ENCODE peak calls at places on chromosomes 7 and 10, in six cellular contexts. M is HepG2, J is endodermal cell, V is adrenal gland, D is PC-3, P is left ventricle myocardium inferior. Q is an unnamed sample. For H3K4me1, the result is how much of the 10 kb centered on the place peaks cover.

GRCh38 chr10:703118-703517 is 13.7 kb upstream of the DIP2C start:
- DNase-seq in M (no peak), J (no peak), V (no peak), D (no peak), P (no peak), Q (no peak)

GRCh38 chr10:1267568-1267967 is 211.4 kb downstream of the WDR37 start:
- DNase-seq in M (no peak), J (peak), V (no peak), D (no peak), P (no peak), Q (no peak)

GRCh38 chr7:2487586-2488271 is 11.5 kb upstream of the GRIFIN start:
- DNase-seq in M (no peak), J (no peak), V (peak), D (no peak), P (peak), Q (no peak)

GRCh38 chr10:117503886-117504205 is 38.7 kb upstream of the EMX2 start:
- DNase-seq in M (no peak), J (no peak), V (no peak), D (no peak), P (no peak), Q (no peak)

GRCh38 chr7:2954433-2954853 is 89.2 kb downstream of the CARD11 start:
- DNase-seq in M (no peak), J (no peak), V (no peak), D (no peak), P (no peak), Q (no peak)

GRCh38 chr7:22481726-22482125 is 18.3 kb downstream of the STEAP1B start:
- DNase-seq in M (no peak), J (no peak), V (no peak), D (no peak), P (no peak), Q (no peak)

GRCh38 chr10:130560079-130560478 is 423.9 kb downstream of the GLRX3 start:
- DNase-seq in M (no peak), J (no peak), V (no peak), D (no peak), P (no peak), Q (no peak)

GRCh38 chr10:50515420-50515819 is 108.3 kb downstream of the SGMS1 start:
- DNase-seq in M (no peak), J (no peak), V (no peak), D (no peak), P (no peak), Q (no peak)

GRCh38 chr10:97876387-97876786 is 26.7 kb downstream of the GOLGA7B start:
- DNase-seq in M (no peak), J (no peak), V (no peak), D (no peak), P (no peak), Q (no peak)

DNA sequence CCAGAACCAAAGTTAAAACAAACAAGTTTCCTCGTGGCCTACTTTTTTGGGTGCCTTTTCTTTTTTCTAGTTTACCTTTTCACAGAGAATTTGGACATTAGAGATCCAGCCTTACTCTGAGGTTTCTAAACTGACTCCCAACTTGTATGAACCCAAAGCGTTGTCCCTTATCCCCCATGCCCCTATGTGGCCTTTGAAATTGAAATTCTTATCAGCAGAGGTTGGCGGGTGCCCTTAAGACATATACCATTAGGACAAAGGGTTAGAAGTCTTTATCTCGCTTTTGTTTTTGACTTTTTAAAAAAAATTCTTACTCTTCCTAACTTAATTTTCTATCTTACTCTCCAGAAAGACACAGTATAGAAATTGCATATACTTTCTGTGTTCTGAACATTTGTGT is 76.3 kb upstream of the C7orf33 start:
- DNase-seq in M (no peak), J (no peak), V (no peak), D (no peak), P (no peak), Q (no peak)
- H3K4me1 ChIP-seq in M (under half), J (under half), V (under half), D (under half), P (under half), Q (under half)

GRCh38 chr7:142807855-142808460 is 37.2 kb downstream of the PRSS2 start:
- DNase-seq in M (no peak), J (no peak), V (no peak), D (peak), P (no peak), Q (no peak)
- H3K4me1 ChIP-seq in M (under half), J (under half), V (under half), D (half or more), P (under half), Q (under half)

GRCh38 chr7:134514663-134515062 is 12.7 kb upstream of the AKR1B10 start:
- DNase-seq in M (peak), J (no peak), V (peak), D (peak), P (no peak), Q (peak)
- H3K4me1 ChIP-seq in M (under half), J (under half), V (under half), D (half or more), P (under half), Q (under half)

GRCh38 chr7:43649755-43650274 is 66.9 kb downstream of the STK17A start:
- DNase-seq in M (no peak), J (no peak), V (no peak), D (peak), P (no peak), Q (no peak)
- H3K4me1 ChIP-seq in M (half or more), J (under half), V (under half), D (half or more), P (half or more), Q (under half)